ENCODE peak calls at places on chromosomes 16 and 17, in four cellular contexts. S is NCI-H1092, L is left cardiac atrium, C is dermis blood vessel endothelial cell. B is an unnamed sample.

GRCh38 chr17:76710863-76711611 is at the start of gene MXRA7:
- DNase-seq in S (peak; percentile 23), L (peak; percentile 80), C (peak; percentile 72), B (peak; percentile 84)

GRCh38 chr16:10992797-10993196 is 48.4 kb downstream of the CLEC16A start:
- DNase-seq in S (no peak), L (peak; percentile 46), C (peak; percentile 32), B (peak; percentile 85)

GRCh38 chr17:66963521-66964082 is 905 bp upstream of the CACNG4 start:
- DNase-seq in S (no peak), L (no peak), C (no peak), B (no peak)

GRCh38 chr16:27408602-27409031 is 6.6 kb downstream of the IL21R start:
- DNase-seq in S (no peak), L (no peak), C (no peak), B (no peak)

GRCh38 chr16:79612207-79612606 is 11.7 kb upstream of the MAF start:
- DNase-seq in S (no peak), L (no peak), C (no peak), B (peak; percentile 47)

GRCh38 chr16:10181196-10182162 is 749 bp downstream of the GRIN2A start:
- DNase-seq in S (no peak), L (peak; percentile 65), C (peak; percentile 68), B (no peak)

GRCh38 chr16:67169642-67170167 is 633 bp upstream of the NOL3 start:
- DNase-seq in S (no peak), L (no peak), C (peak; percentile 59), B (peak; percentile 56)

GRCh38 chr16:82824408-82824807 is 197.6 kb downstream of the CDH13 start:
- DNase-seq in S (no peak), L (no peak), C (peak; percentile 7), B (peak; percentile 24)

GRCh38 chr17:29546085-29546484 is 20.8 kb downstream of the ABHD15 start:
- DNase-seq in S (no peak), L (no peak), C (no peak), B (no peak)

GRCh38 chr16:83806721-83807120 is 1.1 kb upstream of the HSBP1 start:
- DNase-seq in S (no peak), L (no peak), C (no peak), B (no peak)

GRCh38 chr17:60141111-60142018 is 8.4 kb upstream of the CA4 start:
- DNase-seq in S (no peak), L (peak; percentile 32), C (peak; percentile 39), B (peak; percentile 20)

GRCh38 chr16:81018496-81018895 is 11.5 kb downstream of the CENPN start:
- DNase-seq in S (no peak), L (no peak), C (no peak), B (no peak)

GRCh38 chr17:21376585-21376834 is 353 bp downstream of the KCNJ12 start:
- DNase-seq in S (no peak), L (no peak), C (no peak), B (no peak)

GRCh38 chr17:11803226-11803625 is 194.0 kb downstream of the ZNF18 start:
- DNase-seq in S (no peak), L (no peak), C (no peak), B (no peak)

GRCh38 chr17:76791053-76791980 is 53.4 kb downstream of the MFSD11 start:
- DNase-seq in S (no peak), L (no peak), C (peak; percentile 51), B (no peak)

GRCh38 chr17:16446338-16446983 is 31.1 kb downstream of the TRPV2 start:
- DNase-seq in S (no peak), L (no peak), C (no peak), B (no peak)

GRCh38 chr17:77796201-77796860 is 162.2 kb upstream of the TNRC6C start:
- DNase-seq in S (no peak), L (peak; percentile 47), C (no peak), B (no peak)

GRCh38 chr16:2478273-2478672 is 3.3 kb downstream of the TBC1D24 start:
- DNase-seq in S (peak; percentile 54), L (no peak), C (no peak), B (no peak)

GRCh38 chr16:85428168-85428898 is 184.8 kb upstream of the GSE1 start:
- DNase-seq in S (no peak), L (peak; percentile 48), C (peak; percentile 58), B (no peak)

GRCh38 chr17:4806420-4806769 is 557 bp upstream of the PLD2 start:
- DNase-seq in S (no peak), L (no peak), C (no peak), B (no peak)

GRCh38 chr17:15451681-15452080 is 15.7 kb downstream of the CDRT4 start:
- DNase-seq in S (no peak), L (no peak), C (no peak), B (no peak)

GRCh38 chr17:55693244-55694216 is 29.1 kb downstream of the TMEM100 start:
- DNase-seq in S (no peak), L (peak; percentile 48), C (no peak), B (no peak)

B was measured in myocyte.